ENCODE peak calls at places on chromosomes 11 and 22, in nine cellular contexts. One of them, this sample, is unnamed.

GRCh38 chr22:46731246-46732040 is 6.6 kb downstream of the CERK start:
- DNase-seq in GM03348: no peak
- DNase-seq in memory B cell: no peak
- DNase-seq in right atrium auricular region: no peak
- DNase-seq in stimulated activated CD4-positive, alpha-beta T cell treated with anti-CD3 and anti-CD28 coated beads, TNF-alpha, amount 100 ng/mL, for 24 hours: no peak
- DNase-seq in activated effector memory CD4-positive, alpha-beta T cell treated with anti-CD3 and anti-CD28 coated beads, Interleukin-2, amount 50 U/mL, for 16 hours: no peak
- DNase-seq in mucosa of gallbladder: peak
- DNase-seq in NCI-H1092 treated with DMSO at 0.1 percent for 48 hours: no peak
- DNase-seq in fibroblast of the aortic adventitia: no peak
- DNase-seq in this sample: no peak

GRCh38 chr11:133606122-133606521 is 73.8 kb upstream of the OPCML start:
- DNase-seq in stimulated activated CD4-positive, alpha-beta T cell treated with anti-CD3 and anti-CD28 coated beads, TNF-alpha, amount 100 ng/mL, for 24 hours: no peak
- DNase-seq in mucosa of gallbladder: no peak
- DNase-seq in GM03348: no peak
- DNase-seq in fibroblast of the aortic adventitia: no peak
- DNase-seq in right atrium auricular region: no peak
- DNase-seq in activated effector memory CD4-positive, alpha-beta T cell treated with anti-CD3 and anti-CD28 coated beads, Interleukin-2, amount 50 U/mL, for 16 hours: no peak
- DNase-seq in NCI-H1092 treated with DMSO at 0.1 percent for 48 hours: no peak
- DNase-seq in memory B cell: no peak
- DNase-seq in this sample: no peak

GRCh38 chr11:20671856-20672546 is 2.6 kb downstream of the NELL1 start:
- DNase-seq in right atrium auricular region: no peak
- DNase-seq in GM03348: no peak
- DNase-seq in memory B cell: no peak
- DNase-seq in NCI-H1092 treated with DMSO at 0.1 percent for 48 hours: peak
- DNase-seq in mucosa of gallbladder: no peak
- DNase-seq in activated effector memory CD4-positive, alpha-beta T cell treated with anti-CD3 and anti-CD28 coated beads, Interleukin-2, amount 50 U/mL, for 16 hours: no peak
- DNase-seq in fibroblast of the aortic adventitia: no peak
- DNase-seq in stimulated activated CD4-positive, alpha-beta T cell treated with anti-CD3 and anti-CD28 coated beads, TNF-alpha, amount 100 ng/mL, for 24 hours: no peak
- DNase-seq in this sample: peak

GRCh38 chr22:21074092-21074715 is 28.5 kb downstream of the LRRC74B start:
- DNase-seq in fibroblast of the aortic adventitia: peak
- DNase-seq in NCI-H1092 treated with DMSO at 0.1 percent for 48 hours: no peak
- DNase-seq in stimulated activated CD4-positive, alpha-beta T cell treated with anti-CD3 and anti-CD28 coated beads, TNF-alpha, amount 100 ng/mL, for 24 hours: no peak
- DNase-seq in memory B cell: no peak
- DNase-seq in right atrium auricular region: no peak
- DNase-seq in GM03348: peak
- DNase-seq in activated effector memory CD4-positive, alpha-beta T cell treated with anti-CD3 and anti-CD28 coated beads, Interleukin-2, amount 50 U/mL, for 16 hours: no peak
- DNase-seq in mucosa of gallbladder: no peak
- DNase-seq in this sample: peak

GRCh38 chr11:87529486-87529885 is 491.8 kb downstream of the TMEM135 start:
- DNase-seq in memory B cell: no peak
- DNase-seq in GM03348: no peak
- DNase-seq in activated effector memory CD4-positive, alpha-beta T cell treated with anti-CD3 and anti-CD28 coated beads, Interleukin-2, amount 50 U/mL, for 16 hours: no peak
- DNase-seq in fibroblast of the aortic adventitia: peak
- DNase-seq in mucosa of gallbladder: no peak
- DNase-seq in stimulated activated CD4-positive, alpha-beta T cell treated with anti-CD3 and anti-CD28 coated beads, TNF-alpha, amount 100 ng/mL, for 24 hours: no peak
- DNase-seq in right atrium auricular region: no peak
- DNase-seq in NCI-H1092 treated with DMSO at 0.1 percent for 48 hours: no peak
- DNase-seq in this sample: no peak

GRCh38 chr11:118908931-118909618 is 16.7 kb downstream of the BCL9L start:
- DNase-seq in NCI-H1092 treated with DMSO at 0.1 percent for 48 hours: peak
- DNase-seq in right atrium auricular region: no peak
- DNase-seq in memory B cell: no peak
- DNase-seq in GM03348: peak
- DNase-seq in activated effector memory CD4-positive, alpha-beta T cell treated with anti-CD3 and anti-CD28 coated beads, Interleukin-2, amount 50 U/mL, for 16 hours: no peak
- DNase-seq in stimulated activated CD4-positive, alpha-beta T cell treated with anti-CD3 and anti-CD28 coated beads, TNF-alpha, amount 100 ng/mL, for 24 hours: no peak
- DNase-seq in fibroblast of the aortic adventitia: peak
- DNase-seq in mucosa of gallbladder: peak
- DNase-seq in this sample: peak

GRCh38 chr11:66183581-66184048 is 84.8 kb upstream of the RAB1B start:
- DNase-seq in fibroblast of the aortic adventitia: no peak
- DNase-seq in NCI-H1092 treated with DMSO at 0.1 percent for 48 hours: no peak
- DNase-seq in stimulated activated CD4-positive, alpha-beta T cell treated with anti-CD3 and anti-CD28 coated beads, TNF-alpha, amount 100 ng/mL, for 24 hours: no peak
- DNase-seq in GM03348: no peak
- DNase-seq in right atrium auricular region: no peak
- DNase-seq in activated effector memory CD4-positive, alpha-beta T cell treated with anti-CD3 and anti-CD28 coated beads, Interleukin-2, amount 50 U/mL, for 16 hours: no peak
- DNase-seq in memory B cell: peak
- DNase-seq in mucosa of gallbladder: no peak
- DNase-seq in this sample: peak

GRCh38 chr11:11448626-11449025 is 95.6 kb upstream of the CSNK2A3 start:
- DNase-seq in GM03348: no peak
- DNase-seq in NCI-H1092 treated with DMSO at 0.1 percent for 48 hours: no peak
- DNase-seq in fibroblast of the aortic adventitia: no peak
- DNase-seq in memory B cell: no peak
- DNase-seq in right atrium auricular region: no peak
- DNase-seq in activated effector memory CD4-positive, alpha-beta T cell treated with anti-CD3 and anti-CD28 coated beads, Interleukin-2, amount 50 U/mL, for 16 hours: no peak
- DNase-seq in mucosa of gallbladder: no peak
- DNase-seq in stimulated activated CD4-positive, alpha-beta T cell treated with anti-CD3 and anti-CD28 coated beads, TNF-alpha, amount 100 ng/mL, for 24 hours: no peak
- DNase-seq in this sample: no peak

GRCh38 chr11:7575841-7576451 is 62.1 kb downstream of the PPFIBP2 start:
- DNase-seq in GM03348: peak
- DNase-seq in right atrium auricular region: no peak
- DNase-seq in activated effector memory CD4-positive, alpha-beta T cell treated with anti-CD3 and anti-CD28 coated beads, Interleukin-2, amount 50 U/mL, for 16 hours: no peak
- DNase-seq in NCI-H1092 treated with DMSO at 0.1 percent for 48 hours: no peak
- DNase-seq in stimulated activated CD4-positive, alpha-beta T cell treated with anti-CD3 and anti-CD28 coated beads, TNF-alpha, amount 100 ng/mL, for 24 hours: peak
- DNase-seq in fibroblast of the aortic adventitia: no peak
- DNase-seq in mucosa of gallbladder: peak
- DNase-seq in memory B cell: no peak
- DNase-seq in this sample: no peak

GRCh38 chr22:27875951-27876350 is 43.1 kb downstream of the PITPNB start:
- DNase-seq in GM03348: no peak
- DNase-seq in fibroblast of the aortic adventitia: no peak
- DNase-seq in mucosa of gallbladder: no peak
- DNase-seq in activated effector memory CD4-positive, alpha-beta T cell treated with anti-CD3 and anti-CD28 coated beads, Interleukin-2, amount 50 U/mL, for 16 hours: no peak
- DNase-seq in memory B cell: no peak
- DNase-seq in stimulated activated CD4-positive, alpha-beta T cell treated with anti-CD3 and anti-CD28 coated beads, TNF-alpha, amount 100 ng/mL, for 24 hours: no peak
- DNase-seq in right atrium auricular region: no peak
- DNase-seq in NCI-H1092 treated with DMSO at 0.1 percent for 48 hours: no peak
- DNase-seq in this sample: no peak

GRCh38 chr22:21642584-21643448 is 714 bp downstream of the SDF2L1 start:
- DNase-seq in stimulated activated CD4-positive, alpha-beta T cell treated with anti-CD3 and anti-CD28 coated beads, TNF-alpha, amount 100 ng/mL, for 24 hours: peak
- DNase-seq in activated effector memory CD4-positive, alpha-beta T cell treated with anti-CD3 and anti-CD28 coated beads, Interleukin-2, amount 50 U/mL, for 16 hours: peak
- DNase-seq in memory B cell: peak
- DNase-seq in right atrium auricular region: no peak
- DNase-seq in mucosa of gallbladder: peak
- DNase-seq in NCI-H1092 treated with DMSO at 0.1 percent for 48 hours: peak
- DNase-seq in GM03348: peak
- DNase-seq in fibroblast of the aortic adventitia: peak
- DNase-seq in this sample: peak

GRCh38 chr22:32119568-32120235 is 39.4 kb downstream of the C22orf42 start:
- DNase-seq in GM03348: no peak
- DNase-seq in mucosa of gallbladder: no peak
- DNase-seq in right atrium auricular region: no peak
- DNase-seq in fibroblast of the aortic adventitia: no peak
- DNase-seq in memory B cell: no peak
- DNase-seq in activated effector memory CD4-positive, alpha-beta T cell treated with anti-CD3 and anti-CD28 coated beads, Interleukin-2, amount 50 U/mL, for 16 hours: no peak
- DNase-seq in NCI-H1092 treated with DMSO at 0.1 percent for 48 hours: no peak
- DNase-seq in stimulated activated CD4-positive, alpha-beta T cell treated with anti-CD3 and anti-CD28 coated beads, TNF-alpha, amount 100 ng/mL, for 24 hours: no peak
- DNase-seq in this sample: no peak

GRCh38 chr11:32121012-32121411 is 30.1 kb downstream of the RCN1 start:
- DNase-seq in fibroblast of the aortic adventitia: no peak
- DNase-seq in right atrium auricular region: no peak
- DNase-seq in GM03348: no peak
- DNase-seq in stimulated activated CD4-positive, alpha-beta T cell treated with anti-CD3 and anti-CD28 coated beads, TNF-alpha, amount 100 ng/mL, for 24 hours: no peak
- DNase-seq in activated effector memory CD4-positive, alpha-beta T cell treated with anti-CD3 and anti-CD28 coated beads, Interleukin-2, amount 50 U/mL, for 16 hours: no peak
- DNase-seq in mucosa of gallbladder: no peak
- DNase-seq in NCI-H1092 treated with DMSO at 0.1 percent for 48 hours: no peak
- DNase-seq in memory B cell: no peak
- DNase-seq in this sample: no peak

GRCh38 chr22:27041745-27042144 is 384.4 kb downstream of the MIAT start:
- DNase-seq in mucosa of gallbladder: no peak
- DNase-seq in right atrium auricular region: peak
- DNase-seq in stimulated activated CD4-positive, alpha-beta T cell treated with anti-CD3 and anti-CD28 coated beads, TNF-alpha, amount 100 ng/mL, for 24 hours: no peak
- DNase-seq in fibroblast of the aortic adventitia: no peak
- DNase-seq in activated effector memory CD4-positive, alpha-beta T cell treated with anti-CD3 and anti-CD28 coated beads, Interleukin-2, amount 50 U/mL, for 16 hours: no peak
- DNase-seq in memory B cell: no peak
- DNase-seq in NCI-H1092 treated with DMSO at 0.1 percent for 48 hours: no peak
- DNase-seq in GM03348: no peak
- DNase-seq in this sample: no peak